ENCODE peak calls at places on chromosomes 11 and 22, in eight cellular contexts. One of them, this sample, is unnamed.

GRCh38 chr11:65560555-65561418 is 2.6 kb upstream of the LTBP3 start:
- DNase-seq in suprapubic skin: no peak
- DNase-seq in endothelial cell of umbilical vein: peak; percentile 91
- DNase-seq in CD8-positive, alpha-beta T cell: no peak
- DNase-seq in tibial nerve: no peak
- DNase-seq in hepatocyte: peak; percentile 69
- DNase-seq in CD4-positive, CD25-positive, alpha-beta regulatory T cell: no peak
- DNase-seq in neuronal stem cell: no peak
- DNase-seq in this sample: peak; percentile 72

GRCh38 chr11:115159122-115159665 is 345.0 kb downstream of the CADM1 start:
- DNase-seq in tibial nerve: no peak
- DNase-seq in suprapubic skin: no peak
- DNase-seq in neuronal stem cell: no peak
- DNase-seq in CD8-positive, alpha-beta T cell: no peak
- DNase-seq in CD4-positive, CD25-positive, alpha-beta regulatory T cell: no peak
- DNase-seq in endothelial cell of umbilical vein: no peak
- DNase-seq in hepatocyte: no peak
- DNase-seq in this sample: no peak

GRCh38 chr11:130068546-130068985 is 1.1 kb upstream of the APLP2 start:
- DNase-seq in CD8-positive, alpha-beta T cell: no peak
- DNase-seq in tibial nerve: no peak
- DNase-seq in suprapubic skin: no peak
- DNase-seq in hepatocyte: no peak
- DNase-seq in CD4-positive, CD25-positive, alpha-beta regulatory T cell: no peak
- DNase-seq in neuronal stem cell: no peak
- DNase-seq in endothelial cell of umbilical vein: no peak
- DNase-seq in this sample: no peak

GRCh38 chr22:50620861-50621490 is 7.0 kb downstream of the ARSA start:
- DNase-seq in suprapubic skin: no peak
- DNase-seq in endothelial cell of umbilical vein: no peak
- DNase-seq in CD8-positive, alpha-beta T cell: peak; percentile 55
- DNase-seq in hepatocyte: no peak
- DNase-seq in neuronal stem cell: no peak
- DNase-seq in tibial nerve: no peak
- DNase-seq in CD4-positive, CD25-positive, alpha-beta regulatory T cell: peak; percentile 91
- DNase-seq in this sample: peak; percentile 43

GRCh38 chr11:125433454-125434121 is 62.5 kb downstream of the FEZ1 start:
- DNase-seq in CD4-positive, CD25-positive, alpha-beta regulatory T cell: peak; percentile 22
- DNase-seq in endothelial cell of umbilical vein: peak; percentile 44
- DNase-seq in suprapubic skin: no peak
- DNase-seq in neuronal stem cell: peak; percentile 48
- DNase-seq in CD8-positive, alpha-beta T cell: no peak
- DNase-seq in hepatocyte: peak; percentile 83
- DNase-seq in tibial nerve: no peak
- DNase-seq in this sample: peak; percentile 83

GRCh38 chr11:63813563-63814382 is 517 bp downstream of the SPINDOC start:
- DNase-seq in tibial nerve: peak; percentile 18
- DNase-seq in suprapubic skin: no peak
- DNase-seq in CD8-positive, alpha-beta T cell: peak; percentile 4
- DNase-seq in neuronal stem cell: peak; percentile 46
- DNase-seq in hepatocyte: peak; percentile 63
- DNase-seq in CD4-positive, CD25-positive, alpha-beta regulatory T cell: peak; percentile 65
- DNase-seq in endothelial cell of umbilical vein: peak; percentile 49
- DNase-seq in this sample: peak; percentile 66

GRCh38 chr11:94924074-94925031 is 49.0 kb downstream of the CWC15 start:
- DNase-seq in CD4-positive, CD25-positive, alpha-beta regulatory T cell: peak; percentile 82
- DNase-seq in neuronal stem cell: no peak
- DNase-seq in suprapubic skin: no peak
- DNase-seq in tibial nerve: no peak
- DNase-seq in CD8-positive, alpha-beta T cell: no peak
- DNase-seq in hepatocyte: peak; percentile 10
- DNase-seq in endothelial cell of umbilical vein: peak; percentile 28
- DNase-seq in this sample: no peak

GRCh38 chr22:26172389-26172990 is 3.2 kb downstream of the SEZ6L start:
- DNase-seq in tibial nerve: no peak
- DNase-seq in CD4-positive, CD25-positive, alpha-beta regulatory T cell: peak; percentile 31
- DNase-seq in hepatocyte: peak; percentile 74
- DNase-seq in neuronal stem cell: peak; percentile 36
- DNase-seq in endothelial cell of umbilical vein: peak; percentile 8
- DNase-seq in suprapubic skin: peak; percentile 49
- DNase-seq in CD8-positive, alpha-beta T cell: no peak
- DNase-seq in this sample: peak; percentile 45

GRCh38 chr22:44497218-44497903 is 672 bp downstream of the RTL6 start:
- DNase-seq in suprapubic skin: no peak
- DNase-seq in CD4-positive, CD25-positive, alpha-beta regulatory T cell: peak; percentile 5
- DNase-seq in hepatocyte: peak; percentile 41
- DNase-seq in endothelial cell of umbilical vein: peak; percentile 16
- DNase-seq in CD8-positive, alpha-beta T cell: no peak
- DNase-seq in neuronal stem cell: peak; percentile 9
- DNase-seq in tibial nerve: no peak
- DNase-seq in this sample: peak; percentile 18

GRCh38 chr11:115929618-115930129 is 425.5 kb upstream of the CADM1 start:
- DNase-seq in suprapubic skin: no peak
- DNase-seq in endothelial cell of umbilical vein: no peak
- DNase-seq in tibial nerve: no peak
- DNase-seq in CD4-positive, CD25-positive, alpha-beta regulatory T cell: no peak
- DNase-seq in hepatocyte: no peak
- DNase-seq in CD8-positive, alpha-beta T cell: no peak
- DNase-seq in neuronal stem cell: no peak
- DNase-seq in this sample: no peak

GRCh38 chr11:47398551-47398950 is 9.8 kb upstream of the SLC39A13 start:
- DNase-seq in tibial nerve: no peak
- DNase-seq in hepatocyte: no peak
- DNase-seq in neuronal stem cell: no peak
- DNase-seq in CD4-positive, CD25-positive, alpha-beta regulatory T cell: no peak
- DNase-seq in suprapubic skin: no peak
- DNase-seq in CD8-positive, alpha-beta T cell: no peak
- DNase-seq in endothelial cell of umbilical vein: no peak
- DNase-seq in this sample: no peak

GRCh38 chr11:12052676-12053605 is 44.5 kb upstream of the DKK3 start:
- DNase-seq in neuronal stem cell: no peak
- DNase-seq in CD4-positive, CD25-positive, alpha-beta regulatory T cell: peak; percentile 63
- DNase-seq in endothelial cell of umbilical vein: no peak
- DNase-seq in tibial nerve: no peak
- DNase-seq in suprapubic skin: no peak
- DNase-seq in CD8-positive, alpha-beta T cell: no peak
- DNase-seq in hepatocyte: no peak
- DNase-seq in this sample: no peak

GRCh38 chr11:94897330-94897768 is 76.0 kb downstream of the CWC15 start:
- DNase-seq in CD4-positive, CD25-positive, alpha-beta regulatory T cell: peak; percentile 40
- DNase-seq in tibial nerve: peak; percentile 53
- DNase-seq in CD8-positive, alpha-beta T cell: no peak
- DNase-seq in suprapubic skin: no peak
- DNase-seq in neuronal stem cell: peak; percentile 37
- DNase-seq in endothelial cell of umbilical vein: peak; percentile 61
- DNase-seq in hepatocyte: peak; percentile 66
- DNase-seq in this sample: no peak

GRCh38 chr11:73866586-73866996 is 10.1 kb downstream of the COA4 start:
- DNase-seq in hepatocyte: peak; percentile 76
- DNase-seq in CD4-positive, CD25-positive, alpha-beta regulatory T cell: no peak
- DNase-seq in neuronal stem cell: no peak
- DNase-seq in suprapubic skin: no peak
- DNase-seq in CD8-positive, alpha-beta T cell: no peak
- DNase-seq in tibial nerve: no peak
- DNase-seq in endothelial cell of umbilical vein: peak; percentile 71
- DNase-seq in this sample: no peak

GRCh38 chr22:35835998-35836691 is 118.5 kb downstream of the APOL5 start:
- DNase-seq in CD4-positive, CD25-positive, alpha-beta regulatory T cell: no peak
- DNase-seq in hepatocyte: peak; percentile 80
- DNase-seq in suprapubic skin: no peak
- DNase-seq in endothelial cell of umbilical vein: peak; percentile 83
- DNase-seq in CD8-positive, alpha-beta T cell: no peak
- DNase-seq in neuronal stem cell: peak; percentile 39
- DNase-seq in tibial nerve: no peak
- DNase-seq in this sample: no peak

GRCh38 chr11:68213135-68213515 is at the start of gene KMT5B:
- DNase-seq in hepatocyte: peak; percentile 81
- DNase-seq in endothelial cell of umbilical vein: no peak
- DNase-seq in tibial nerve: no peak
- DNase-seq in suprapubic skin: no peak
- DNase-seq in neuronal stem cell: peak; percentile 64
- DNase-seq in CD4-positive, CD25-positive, alpha-beta regulatory T cell: peak; percentile 61
- DNase-seq in CD8-positive, alpha-beta T cell: peak; percentile 36
- DNase-seq in this sample: no peak

DNA sequence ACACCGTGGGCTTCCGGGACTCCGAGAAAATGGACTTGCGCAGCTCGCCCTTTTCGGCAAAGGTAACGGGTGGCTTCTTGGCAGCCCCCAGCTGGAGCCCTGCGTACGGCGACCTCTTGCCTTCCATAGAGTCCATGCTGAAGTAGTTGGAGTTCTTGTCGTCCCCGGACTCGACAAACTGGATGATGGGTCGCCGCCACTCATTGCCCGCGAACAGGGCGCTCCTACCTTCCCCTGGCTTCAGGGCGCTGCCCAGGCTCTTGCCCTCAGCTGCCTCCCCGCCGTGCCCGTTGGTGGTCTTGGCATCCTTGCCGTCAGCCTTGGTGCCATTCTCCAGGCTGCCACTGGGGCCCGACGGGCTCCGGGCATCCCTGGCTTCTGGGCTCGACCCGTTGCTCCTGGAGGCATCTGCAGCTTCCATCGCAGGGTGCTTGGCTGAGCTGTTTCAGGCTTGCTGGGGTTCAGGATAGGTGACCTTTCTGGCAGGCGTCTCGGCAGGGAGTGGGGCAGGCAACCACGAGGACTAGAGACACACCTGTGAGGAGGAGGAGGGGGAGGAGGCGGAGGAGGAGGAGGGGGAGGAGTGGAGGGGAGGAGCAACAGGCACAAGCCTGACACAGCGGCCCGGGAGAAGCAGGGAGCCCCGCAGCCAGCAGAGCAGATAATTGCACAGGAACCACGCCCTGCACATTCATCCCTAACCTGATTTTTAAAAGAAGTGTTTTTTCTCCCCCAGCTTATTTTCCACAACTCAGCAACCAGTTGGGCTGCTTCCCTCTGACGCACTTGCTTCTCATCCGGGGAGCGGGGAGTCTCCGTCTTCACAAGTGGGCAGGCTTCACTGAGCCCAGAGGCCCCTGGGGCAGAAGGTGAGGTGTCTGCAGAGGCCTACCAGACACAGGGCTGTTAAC is at the start of gene TRIM29:
- DNase-seq in CD4-positive, CD25-positive, alpha-beta regulatory T cell: no peak
- DNase-seq in hepatocyte: peak; percentile 68
- DNase-seq in tibial nerve: peak; percentile 12
- DNase-seq in endothelial cell of umbilical vein: no peak
- DNase-seq in suprapubic skin: peak; percentile 85
- DNase-seq in CD8-positive, alpha-beta T cell: no peak
- DNase-seq in neuronal stem cell: no peak
- DNase-seq in this sample: peak; percentile 33
- H3K4me3 ChIP-seq in CD4-positive, CD25-positive, alpha-beta regulatory T cell: no peak within 1 kb of the TSS
- H3K4me3 ChIP-seq in hepatocyte: no peak within 1 kb of the TSS
- H3K4me3 ChIP-seq in tibial nerve: no peak within 1 kb of the TSS
- H3K4me3 ChIP-seq in endothelial cell of umbilical vein: no peak within 1 kb of the TSS
- H3K4me3 ChIP-seq in suprapubic skin: peak within 1 kb of the TSS; percentile 65
- H3K4me3 ChIP-seq in CD8-positive, alpha-beta T cell: no peak within 1 kb of the TSS
- H3K4me3 ChIP-seq in neuronal stem cell: no peak within 1 kb of the TSS
- H3K4me3 ChIP-seq in this sample: no peak within 1 kb of the TSS

GRCh38 chr22:27336151-27337090 is 465.1 kb downstream of the MN1 start:
- DNase-seq in CD8-positive, alpha-beta T cell: no peak
- DNase-seq in tibial nerve: no peak
- DNase-seq in endothelial cell of umbilical vein: no peak
- DNase-seq in neuronal stem cell: no peak
- DNase-seq in suprapubic skin: no peak
- DNase-seq in hepatocyte: no peak
- DNase-seq in CD4-positive, CD25-positive, alpha-beta regulatory T cell: no peak
- DNase-seq in this sample: no peak

GRCh38 chr22:27331526-27332281 is 469.9 kb downstream of the MN1 start:
- DNase-seq in suprapubic skin: no peak
- DNase-seq in neuronal stem cell: no peak
- DNase-seq in endothelial cell of umbilical vein: peak; percentile 62
- DNase-seq in tibial nerve: no peak
- DNase-seq in CD4-positive, CD25-positive, alpha-beta regulatory T cell: no peak
- DNase-seq in CD8-positive, alpha-beta T cell: no peak
- DNase-seq in hepatocyte: peak; percentile 69
- DNase-seq in this sample: no peak

GRCh38 chr22:27337676-27338075 is 463.9 kb downstream of the MN1 start:
- DNase-seq in CD8-positive, alpha-beta T cell: no peak
- DNase-seq in suprapubic skin: no peak
- DNase-seq in CD4-positive, CD25-positive, alpha-beta regulatory T cell: no peak
- DNase-seq in hepatocyte: no peak
- DNase-seq in tibial nerve: no peak
- DNase-seq in neuronal stem cell: no peak
- DNase-seq in endothelial cell of umbilical vein: no peak
- DNase-seq in this sample: no peak

GRCh38 chr22:27340047-27340446 is 461.5 kb downstream of the MN1 start:
- DNase-seq in CD8-positive, alpha-beta T cell: no peak
- DNase-seq in CD4-positive, CD25-positive, alpha-beta regulatory T cell: no peak
- DNase-seq in suprapubic skin: no peak
- DNase-seq in neuronal stem cell: no peak
- DNase-seq in hepatocyte: no peak
- DNase-seq in tibial nerve: no peak
- DNase-seq in endothelial cell of umbilical vein: no peak
- DNase-seq in this sample: no peak

DNA sequence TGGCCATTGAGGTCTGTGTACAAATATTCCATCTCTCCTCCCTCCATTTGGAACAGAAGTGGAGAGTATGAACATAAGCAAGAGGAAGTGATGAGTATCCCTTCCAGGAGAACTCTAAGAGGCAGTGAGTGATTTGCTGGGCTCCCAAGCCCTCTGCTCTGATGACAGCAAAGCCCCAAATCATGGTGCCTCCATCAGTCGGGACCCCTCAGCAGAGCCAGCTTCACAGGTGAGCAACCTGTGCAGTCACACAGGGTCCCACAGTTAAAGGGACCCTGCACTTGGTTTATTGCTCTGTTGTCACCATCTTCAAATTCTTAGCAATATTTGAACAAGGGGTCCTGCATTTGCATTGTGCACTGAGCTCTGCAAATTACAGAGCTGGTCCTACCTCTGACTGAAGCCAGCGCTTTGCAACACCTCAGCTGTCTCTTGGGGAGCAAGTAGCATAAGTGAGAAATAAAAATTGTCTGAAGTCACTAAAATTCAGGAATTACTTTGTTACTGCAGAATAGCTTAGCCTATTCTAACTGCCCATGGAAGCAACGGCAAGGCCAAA is 466.4 kb downstream of the MN1 start:
- DNase-seq in CD4-positive, CD25-positive, alpha-beta regulatory T cell: no peak
- DNase-seq in tibial nerve: no peak
- DNase-seq in neuronal stem cell: no peak
- DNase-seq in endothelial cell of umbilical vein: no peak
- DNase-seq in hepatocyte: no peak
- DNase-seq in suprapubic skin: no peak
- DNase-seq in CD8-positive, alpha-beta T cell: no peak
- DNase-seq in this sample: no peak
- H3K27me3 ChIP-seq in CD4-positive, CD25-positive, alpha-beta regulatory T cell: no peaks in the 10 kb centered on the region
- H3K27me3 ChIP-seq in tibial nerve: peaks cover 10% of the 10 kb centered on the region
- H3K27me3 ChIP-seq in neuronal stem cell: no peaks in the 10 kb centered on the region
- H3K27me3 ChIP-seq in endothelial cell of umbilical vein: peaks cover 6% of the 10 kb centered on the region
- H3K27me3 ChIP-seq in hepatocyte: peaks cover 7% of the 10 kb centered on the region
- H3K27me3 ChIP-seq in suprapubic skin: peaks cover 20% of the 10 kb centered on the region
- H3K27me3 ChIP-seq in CD8-positive, alpha-beta T cell: no peaks in the 10 kb centered on the region
- H3K27me3 ChIP-seq in this sample: no peaks in the 10 kb centered on the region

GRCh38 chr11:93589347-93589746 is 46.2 kb upstream of the SMCO4 start:
- DNase-seq in tibial nerve: no peak
- DNase-seq in CD8-positive, alpha-beta T cell: no peak
- DNase-seq in hepatocyte: no peak
- DNase-seq in suprapubic skin: no peak
- DNase-seq in CD4-positive, CD25-positive, alpha-beta regulatory T cell: no peak
- DNase-seq in endothelial cell of umbilical vein: no peak
- DNase-seq in neuronal stem cell: no peak
- DNase-seq in this sample: no peak
- H3K4me3 ChIP-seq in tibial nerve: no peak overlapping the region
- H3K4me3 ChIP-seq in CD8-positive, alpha-beta T cell: no peak overlapping the region
- H3K4me3 ChIP-seq in hepatocyte: no peak overlapping the region
- H3K4me3 ChIP-seq in suprapubic skin: no peak overlapping the region
- H3K4me3 ChIP-seq in CD4-positive, CD25-positive, alpha-beta regulatory T cell: no peak overlapping the region
- H3K4me3 ChIP-seq in endothelial cell of umbilical vein: no peak overlapping the region
- H3K4me3 ChIP-seq in neuronal stem cell: no peak overlapping the region
- H3K4me3 ChIP-seq in this sample: no peak overlapping the region

GRCh38 chr11:45362636-45363035 is 76.5 kb upstream of the SYT13 start:
- DNase-seq in tibial nerve: no peak
- DNase-seq in hepatocyte: no peak
- DNase-seq in CD8-positive, alpha-beta T cell: no peak
- DNase-seq in CD4-positive, CD25-positive, alpha-beta regulatory T cell: no peak
- DNase-seq in endothelial cell of umbilical vein: no peak
- DNase-seq in neuronal stem cell: no peak
- DNase-seq in suprapubic skin: no peak
- DNase-seq in this sample: no peak
- H3K27me3 ChIP-seq in tibial nerve: no peaks in the 10 kb centered on the region
- H3K27me3 ChIP-seq in hepatocyte: no peaks in the 10 kb centered on the region
- H3K27me3 ChIP-seq in CD8-positive, alpha-beta T cell: no peaks in the 10 kb centered on the region
- H3K27me3 ChIP-seq in CD4-positive, CD25-positive, alpha-beta regulatory T cell: no peaks in the 10 kb centered on the region
- H3K27me3 ChIP-seq in endothelial cell of umbilical vein: peaks cover 28% of the 10 kb centered on the region
- H3K27me3 ChIP-seq in neuronal stem cell: no peaks in the 10 kb centered on the region
- H3K27me3 ChIP-seq in suprapubic skin: peaks cover 19% of the 10 kb centered on the region
- H3K27me3 ChIP-seq in this sample: no peaks in the 10 kb centered on the region